ENCODE peak calls at places on chromosomes 1 and 21, in seven cellular contexts. A, V, Y, Q, O, J and U are unnamed samples.

GRCh38 chr1:240719953-240720700 is 108.2 kb upstream of the GREM2 start:
- DNase-seq in A (no peak), V (no peak), Y (no peak), Q (no peak), O (no peak), J (no peak), U (no peak)

GRCh38 chr1:189158155-189158554 is 1319.5 kb downstream of the BRINP3 start:
- DNase-seq in A (no peak), V (no peak), Y (no peak), Q (no peak), O (no peak), J (no peak), U (no peak)

GRCh38 chr21:14685568-14685967 is 139.5 kb upstream of the SAMSN1 start:
- DNase-seq in A (no peak), V (no peak), Y (no peak), Q (no peak), O (no peak), J (no peak), U (no peak)

GRCh38 chr21:18677632-18678031 is 274.0 kb upstream of the TMPRSS15 start:
- DNase-seq in A (no peak), V (no peak), Y (no peak), Q (no peak), O (no peak), J (no peak), U (no peak)

GRCh38 chr21:25625036-25625435 is 14.0 kb upstream of the JAM2 start:
- DNase-seq in A (no peak), V (no peak), Y (no peak), Q (no peak), O (no peak), J (no peak), U (no peak)

GRCh38 chr21:38766987-38767722 is 38.6 kb upstream of the ETS2 start:
- DNase-seq in A (peak), V (peak), Y (peak), Q (no peak), O (peak), J (no peak), U (no peak)

GRCh38 chr1:7383671-7384070 is 387.4 kb upstream of the VAMP3 start:
- DNase-seq in A (no peak), V (no peak), Y (no peak), Q (no peak), O (no peak), J (no peak), U (no peak)

GRCh38 chr1:32783851-32784250 is 33.3 kb downstream of the YARS1 start:
- DNase-seq in A (no peak), V (no peak), Y (no peak), Q (no peak), O (no peak), J (no peak), U (no peak)

GRCh38 chr1:117312453-117313138 is 54.7 kb upstream of the MAN1A2 start:
- DNase-seq in A (no peak), V (no peak), Y (no peak), Q (peak), O (peak), J (no peak), U (no peak)

GRCh38 chr1:234936631-234937389 is 191.8 kb downstream of the TOMM20 start:
- DNase-seq in A (no peak), V (no peak), Y (no peak), Q (no peak), O (no peak), J (no peak), U (no peak)

GRCh38 chr1:36836916-36837315 is 197.4 kb downstream of the GRIK3 start:
- DNase-seq in A (no peak), V (no peak), Y (no peak), Q (no peak), O (no peak), J (no peak), U (no peak)

GRCh38 chr21:31397515-31397926 is 53.5 kb upstream of the TIAM1 start:
- DNase-seq in A (no peak), V (no peak), Y (no peak), Q (no peak), O (no peak), J (no peak), U (no peak)

GRCh38 chr1:169201084-169201619 is 94.7 kb downstream of the ATP1B1 start:
- DNase-seq in A (no peak), V (no peak), Y (no peak), Q (no peak), O (no peak), J (no peak), U (no peak)

GRCh38 chr1:222043444-222044292 is 301.8 kb upstream of the DUSP10 start:
- DNase-seq in A (no peak), V (no peak), Y (no peak), Q (no peak), O (no peak), J (no peak), U (no peak)

GRCh38 chr1:74767490-74767889 is 34.5 kb downstream of the TYW3 start:
- DNase-seq in A (no peak), V (no peak), Y (no peak), Q (no peak), O (no peak), J (no peak), U (no peak)

GRCh38 chr1:28934676-28935075 is 20.3 kb downstream of the EPB41 start:
- DNase-seq in A (no peak), V (no peak), Y (no peak), Q (no peak), O (no peak), J (no peak), U (no peak)

GRCh38 chr1:83931658-83932253 is 67.2 kb downstream of the TTLL7 start:
- DNase-seq in A (peak), V (no peak), Y (no peak), Q (peak), O (peak), J (no peak), U (no peak)

GRCh38 chr1:15353839-15354579 is 55.7 kb upstream of the EFHD2 start:
- DNase-seq in A (no peak), V (no peak), Y (no peak), Q (no peak), O (no peak), J (no peak), U (no peak)

GRCh38 chr21:27213328-27213727 is 246.4 kb upstream of the ADAMTS5 start:
- DNase-seq in A (no peak), V (no peak), Y (no peak), Q (no peak), O (no peak), J (no peak), U (no peak)

GRCh38 chr1:77056525-77056924 is 162.7 kb downstream of the PIGK start:
- DNase-seq in A (no peak), V (no peak), Y (no peak), Q (no peak), O (no peak), J (no peak), U (no peak)

GRCh38 chr1:56295949-56296929 is 283.1 kb downstream of the PLPP3 start:
- DNase-seq in A (no peak), V (no peak), Y (no peak), Q (no peak), O (no peak), J (no peak), U (no peak)

GRCh38 chr1:81585371-81585770 is 215.4 kb upstream of the ADGRL2 start:
- DNase-seq in A (no peak), V (no peak), Y (no peak), Q (no peak), O (no peak), J (no peak), U (no peak)

GRCh38 chr1:198018529-198018928 is 101.4 kb downstream of the LHX9 start:
- DNase-seq in A (no peak), V (no peak), Y (no peak), Q (no peak), O (no peak), J (no peak), U (no peak)

GRCh38 chr1:241074507-241074906 is 282.5 kb downstream of the RGS7 start:
- DNase-seq in A (no peak), V (no peak), Y (no peak), Q (no peak), O (no peak), J (no peak), U (no peak)

GRCh38 chr1:201126832-201127754 is at the start of gene ASCL5:
- DNase-seq in A (no peak), V (no peak), Y (no peak), Q (peak), O (no peak), J (no peak), U (no peak)

GRCh38 chr1:235259133-235259778 is 68.7 kb downstream of the ARID4B start:
- DNase-seq in A (no peak), V (no peak), Y (no peak), Q (no peak), O (no peak), J (no peak), U (no peak)

GRCh38 chr1:198909973-198910372 is 271.1 kb downstream of the PTPRC start:
- DNase-seq in A (no peak), V (no peak), Y (no peak), Q (no peak), O (no peak), J (no peak), U (no peak)

GRCh38 chr1:224730950-224731349 is 114.8 kb downstream of the CNIH3 start:
- DNase-seq in A (no peak), V (no peak), Y (no peak), Q (no peak), O (no peak), J (no peak), U (no peak)

GRCh38 chr1:161885013-161885412 is 118.9 kb downstream of the ATF6 start:
- DNase-seq in A (no peak), V (no peak), Y (no peak), Q (no peak), O (no peak), J (no peak), U (no peak)

GRCh38 chr21:32007461-32007860 is 134.6 kb downstream of the HUNK start:
- DNase-seq in A (no peak), V (no peak), Y (no peak), Q (no peak), O (no peak), J (no peak), U (no peak)

GRCh38 chr1:160539896-160540858 is 17.1 kb upstream of the SLAMF6 start:
- DNase-seq in A (peak), V (peak), Y (no peak), Q (no peak), O (peak), J (peak), U (peak)

GRCh38 chr1:5994713-5995621 is 2.7 kb upstream of the NPHP4 start:
- DNase-seq in A (peak), V (peak), Y (peak), Q (no peak), O (peak), J (no peak), U (no peak)

GRCh38 chr1:41735587-41736290 is 183.0 kb downstream of the HIVEP3 start:
- DNase-seq in A (no peak), V (no peak), Y (no peak), Q (no peak), O (no peak), J (peak), U (peak)

GRCh38 chr1:106185089-106185488 is 871.4 kb upstream of the PRMT6 start:
- DNase-seq in A (no peak), V (no peak), Y (no peak), Q (no peak), O (no peak), J (no peak), U (no peak)